ENCODE peak calls at places on chromosomes 2 and 18, in nine cellular contexts. Z is CD14-positive monocyte; J is activated CD4-positive, alpha-beta T cell treated with anti-CD3 and anti-CD28 coated beads, Interleukin-2, amount 50 U/mL, for 48 hours; F is colonic mucosa; E is substantia nigra; V is hepatocyte; D is activated naive CD8-positive, alpha-beta T cell treated with anti-CD3 and anti-CD28 coated beads for 36 hours; O is fibroblast of lung; M is GM03348. L is an unnamed sample.

GRCh38 chr18:2471523-2471922 is 99.8 kb downstream of the METTL4 start:
- DNase-seq in D (no peak), O (no peak), Z (no peak), F (no peak), E (no peak), V (no peak), J (no peak), M (no peak), L (no peak)

GRCh38 chr2:121699421-121700328 is 37.0 kb downstream of the NIFK start:
- DNase-seq in Z (peak; percentile 92), M (peak; percentile 90), V (peak; percentile 47), O (peak; percentile 82), F (peak; percentile 37), E (no peak), D (peak; percentile 87), J (peak; percentile 81), L (peak; percentile 5)

GRCh38 chr2:121336528-121337294 is 51.7 kb upstream of the TFCP2L1 start:
- DNase-seq in E (no peak), Z (no peak), D (no peak), J (no peak), V (no peak), O (no peak), M (no peak), F (no peak), L (no peak)

GRCh38 chr2:95312543-95313205 is 15.5 kb downstream of the KCNIP3 start:
- DNase-seq in D (no peak), F (no peak), E (peak; percentile 87), J (no peak), V (no peak), Z (no peak), M (no peak), O (no peak), L (peak; percentile 86)

GRCh38 chr2:71801969-71802368 is 345.7 kb downstream of the CYP26B1 start:
- DNase-seq in D (no peak), O (peak; percentile 42), E (peak; percentile 31), Z (no peak), F (peak; percentile 65), V (peak; percentile 59), M (peak; percentile 88), J (peak; percentile 3), L (no peak)

GRCh38 chr18:26438980-26439379 is 109.4 kb downstream of the KCTD1 start:
- DNase-seq in J (no peak), F (no peak), O (no peak), M (no peak), Z (no peak), E (no peak), D (no peak), V (no peak), L (no peak)

GRCh38 chr2:180352620-180353019 is 345.5 kb upstream of the CWC22 start:
- DNase-seq in F (no peak), E (no peak), D (no peak), Z (no peak), O (peak; percentile 15), V (no peak), J (no peak), M (no peak), L (no peak)

GRCh38 chr18:46424898-46425297 is 232.1 kb downstream of the LOXHD1 start:
- DNase-seq in J (no peak), M (no peak), D (no peak), E (no peak), O (no peak), Z (no peak), V (peak; percentile 27), F (no peak), L (no peak)

GRCh38 chr2:220753486-220753885 is 818.6 kb downstream of the EPHA4 start:
- DNase-seq in J (no peak), V (no peak), D (no peak), M (peak; percentile 5), E (no peak), F (no peak), O (peak; percentile 69), Z (no peak), L (no peak)

GRCh38 chr2:202508686-202509085 is 126.1 kb upstream of the FAM117B start:
- DNase-seq in Z (no peak), V (no peak), F (no peak), O (peak; percentile 49), J (no peak), M (peak; percentile 36), D (no peak), E (no peak), L (no peak)

GRCh38 chr2:34498561-34498960 is 899.5 kb upstream of the FAM98A start:
- DNase-seq in Z (no peak), O (no peak), D (no peak), F (no peak), E (no peak), J (no peak), V (no peak), M (no peak), L (no peak)

GRCh38 chr2:37630298-37630697 is 41.1 kb downstream of the CDC42EP3 start:
- DNase-seq in F (no peak), D (no peak), J (no peak), O (peak; percentile 78), E (no peak), Z (no peak), M (peak; percentile 42), V (no peak), L (no peak)

GRCh38 chr18:13684546-13684945 is 41.8 kb downstream of the FAM210A start:
- DNase-seq in V (no peak), F (no peak), Z (no peak), E (no peak), O (no peak), D (no peak), M (no peak), J (no peak), L (no peak)

GRCh38 chr2:29613792-29614266 is 307.6 kb downstream of the ALK start:
- DNase-seq in E (no peak), V (no peak), J (no peak), M (no peak), O (no peak), F (no peak), Z (no peak), D (no peak), L (no peak)

GRCh38 chr2:237432484-237433092 is 18.6 kb upstream of the COL6A3 start:
- DNase-seq in V (no peak), F (no peak), O (peak; percentile 98), J (peak; percentile 90), D (peak; percentile 85), M (peak; percentile 88), E (no peak), Z (no peak), L (no peak)

GRCh38 chr2:208415897-208416296 is 9.3 kb downstream of the PTH2R start:
- DNase-seq in O (no peak), E (no peak), Z (no peak), J (no peak), F (no peak), D (no peak), V (no peak), M (no peak), L (no peak)

GRCh38 chr18:44458777-44459176 is 221.9 kb upstream of the SETBP1 start:
- DNase-seq in M (peak; percentile 45), E (no peak), Z (no peak), O (peak; percentile 91), D (no peak), J (no peak), F (no peak), V (peak; percentile 10), L (no peak)

GRCh38 chr18:79353238-79353637 is 42.5 kb upstream of the NFATC1 start:
- DNase-seq in M (no peak), D (no peak), V (no peak), Z (no peak), O (no peak), J (no peak), F (no peak), E (peak; percentile 36), L (no peak)

GRCh38 chr2:241072151-241072550 is 29.9 kb downstream of the MTERF4 start:
- DNase-seq in O (no peak), F (no peak), M (no peak), V (no peak), J (no peak), Z (no peak), D (no peak), E (no peak), L (no peak)

L was measured in occipital lobe.